ENCODE peak calls at places on chromosomes 2 and 18, in four cellular contexts. One of them, this sample, is unnamed. For H3K27me3 and H3K36me3, the result is how much of the 10 kb centered on the place peaks cover.

GRCh38 chr2:12213222-12213621 is 466.8 kb downstream of the LPIN1 start:
- DNase-seq in prostate gland: no peak
- DNase-seq in fibroblast of lung: no peak
- DNase-seq in left ventricle myocardium inferior: no peak
- DNase-seq in this sample: no peak

GRCh38 chr2:59630789-59631188 is 922.7 kb downstream of the BCL11A start:
- DNase-seq in prostate gland: no peak
- DNase-seq in fibroblast of lung: no peak
- DNase-seq in left ventricle myocardium inferior: no peak
- DNase-seq in this sample: no peak

GRCh38 chr2:215579809-215580208 is 143.9 kb upstream of the FN1 start:
- DNase-seq in prostate gland: no peak
- DNase-seq in fibroblast of lung: peak
- DNase-seq in left ventricle myocardium inferior: no peak
- DNase-seq in this sample: no peak

GRCh38 chr2:2735041-2735440 is 404.0 kb upstream of the MYT1L start:
- DNase-seq in prostate gland: no peak
- DNase-seq in fibroblast of lung: no peak
- DNase-seq in left ventricle myocardium inferior: no peak
- DNase-seq in this sample: no peak

GRCh38 chr2:213766465-213766891 is 482.2 kb downstream of the SPAG16 start:
- DNase-seq in prostate gland: no peak
- DNase-seq in fibroblast of lung: no peak
- DNase-seq in left ventricle myocardium inferior: no peak
- DNase-seq in this sample: no peak

GRCh38 chr2:27016801-27017325 is 15.9 kb upstream of the TMEM214 start:
- DNase-seq in prostate gland: peak
- DNase-seq in fibroblast of lung: peak
- DNase-seq in left ventricle myocardium inferior: peak
- DNase-seq in this sample: no peak

GRCh38 chr18:48544661-48545415 is 6.0 kb downstream of the CTIF start:
- DNase-seq in prostate gland: no peak
- DNase-seq in fibroblast of lung: no peak
- DNase-seq in left ventricle myocardium inferior: no peak
- DNase-seq in this sample: no peak

GRCh38 chr2:68690851-68691250 is 43.8 kb upstream of the ARHGAP25 start:
- DNase-seq in prostate gland: no peak
- DNase-seq in fibroblast of lung: no peak
- DNase-seq in left ventricle myocardium inferior: no peak
- DNase-seq in this sample: peak

GRCh38 chr2:23533014-23533730 is 148.2 kb downstream of the KLHL29 start:
- DNase-seq in prostate gland: peak
- DNase-seq in fibroblast of lung: no peak
- DNase-seq in left ventricle myocardium inferior: no peak
- DNase-seq in this sample: no peak

GRCh38 chr18:39799010-39799409 is 2156.0 kb upstream of the PIK3C3 start:
- DNase-seq in prostate gland: no peak
- DNase-seq in fibroblast of lung: peak
- DNase-seq in left ventricle myocardium inferior: no peak
- DNase-seq in this sample: no peak

GRCh38 chr2:1517786-1518500 is 104.7 kb downstream of the TPO start:
- DNase-seq in prostate gland: no peak
- DNase-seq in fibroblast of lung: no peak
- DNase-seq in left ventricle myocardium inferior: no peak
- DNase-seq in this sample: no peak

GRCh38 chr2:170324640-170325046 is 146.7 kb downstream of the MYO3B start:
- DNase-seq in prostate gland: peak
- DNase-seq in fibroblast of lung: peak
- DNase-seq in left ventricle myocardium inferior: no peak
- DNase-seq in this sample: no peak

GRCh38 chr18:61735564-61736102 is 157.2 kb downstream of the RNF152 start:
- DNase-seq in prostate gland: no peak
- DNase-seq in fibroblast of lung: no peak
- DNase-seq in left ventricle myocardium inferior: no peak
- DNase-seq in this sample: no peak

GRCh38 chr18:44518091-44518490 is 162.6 kb upstream of the SETBP1 start:
- DNase-seq in prostate gland: no peak
- DNase-seq in fibroblast of lung: peak
- DNase-seq in left ventricle myocardium inferior: no peak
- DNase-seq in this sample: no peak

GRCh38 chr2:144194331-144195071 is 325.4 kb downstream of the ZEB2 start:
- DNase-seq in prostate gland: no peak
- DNase-seq in fibroblast of lung: no peak
- DNase-seq in left ventricle myocardium inferior: no peak
- DNase-seq in this sample: no peak

GRCh38 chr2:159677654-159678053 is 34.7 kb upstream of the MARCHF7 start:
- DNase-seq in prostate gland: no peak
- DNase-seq in fibroblast of lung: peak
- DNase-seq in left ventricle myocardium inferior: no peak
- DNase-seq in this sample: no peak

GRCh38 chr2:161097157-161097556 is 63.1 kb upstream of the TANK start:
- DNase-seq in prostate gland: no peak
- DNase-seq in fibroblast of lung: no peak
- DNase-seq in left ventricle myocardium inferior: no peak
- DNase-seq in this sample: no peak

GRCh38 chr2:203379156-203379555 is 51.0 kb downstream of the ABI2 start:
- DNase-seq in prostate gland: no peak
- DNase-seq in fibroblast of lung: no peak
- DNase-seq in left ventricle myocardium inferior: no peak
- DNase-seq in this sample: no peak

GRCh38 chr2:177187631-177188312 is 24.8 kb upstream of the HNRNPA3 start:
- DNase-seq in prostate gland: no peak
- DNase-seq in fibroblast of lung: peak
- DNase-seq in left ventricle myocardium inferior: no peak
- DNase-seq in this sample: no peak

GRCh38 chr2:156486175-156486574 is 50.0 kb downstream of the GPD2 start:
- DNase-seq in prostate gland: no peak
- DNase-seq in fibroblast of lung: peak
- DNase-seq in left ventricle myocardium inferior: no peak
- DNase-seq in this sample: no peak

GRCh38 chr18:36481935-36482334 is 184.4 kb downstream of the FHOD3 start:
- DNase-seq in prostate gland: no peak
- DNase-seq in fibroblast of lung: no peak
- DNase-seq in left ventricle myocardium inferior: no peak
- DNase-seq in this sample: no peak

GRCh38 chr18:79695269-79695668 is 15.7 kb downstream of the CTDP1 start:
- DNase-seq in prostate gland: no peak
- DNase-seq in fibroblast of lung: peak
- DNase-seq in left ventricle myocardium inferior: no peak
- DNase-seq in this sample: no peak

GRCh38 chr2:64210816-64211215 is 66.6 kb upstream of the PELI1 start:
- DNase-seq in prostate gland: peak
- DNase-seq in fibroblast of lung: no peak
- DNase-seq in left ventricle myocardium inferior: no peak
- DNase-seq in this sample: no peak

GRCh38 chr2:211944572-211944971 is 594.0 kb downstream of the ERBB4 start:
- DNase-seq in prostate gland: no peak
- DNase-seq in fibroblast of lung: no peak
- DNase-seq in left ventricle myocardium inferior: no peak
- DNase-seq in this sample: no peak
- TF ChIP-seq CTCF in prostate gland: no peak
- TF ChIP-seq CTCF in fibroblast of lung: no peak
- TF ChIP-seq CTCF in left ventricle myocardium inferior: no peak
- TF ChIP-seq CTCF in this sample: no peak

GRCh38 chr2:165766326-165766927 is 27.6 kb downstream of the GALNT3 start:
- DNase-seq in prostate gland: no peak
- DNase-seq in fibroblast of lung: no peak
- DNase-seq in left ventricle myocardium inferior: no peak
- DNase-seq in this sample: no peak

GRCh38 chr2:165758276-165758675 is 35.8 kb downstream of the GALNT3 start:
- DNase-seq in prostate gland: no peak
- DNase-seq in fibroblast of lung: no peak
- DNase-seq in left ventricle myocardium inferior: no peak
- DNase-seq in this sample: no peak

GRCh38 chr2:165762723-165763122 is 31.3 kb downstream of the GALNT3 start:
- DNase-seq in prostate gland: no peak
- DNase-seq in fibroblast of lung: no peak
- DNase-seq in left ventricle myocardium inferior: no peak
- DNase-seq in this sample: no peak
- H3K27me3 ChIP-seq in prostate gland: under half
- H3K27me3 ChIP-seq in fibroblast of lung: under half
- H3K27me3 ChIP-seq in left ventricle myocardium inferior: under half
- H3K27me3 ChIP-seq in this sample: under half

GRCh38 chr2:101881131-101881530 is 110.6 kb upstream of the IL1R2 start:
- DNase-seq in prostate gland: no peak
- DNase-seq in fibroblast of lung: no peak
- DNase-seq in left ventricle myocardium inferior: no peak
- DNase-seq in this sample: no peak
- H3K36me3 ChIP-seq in prostate gland: under half
- H3K36me3 ChIP-seq in fibroblast of lung: under half
- H3K36me3 ChIP-seq in left ventricle myocardium inferior: half or more
- H3K36me3 ChIP-seq in this sample: half or more

DNA sequence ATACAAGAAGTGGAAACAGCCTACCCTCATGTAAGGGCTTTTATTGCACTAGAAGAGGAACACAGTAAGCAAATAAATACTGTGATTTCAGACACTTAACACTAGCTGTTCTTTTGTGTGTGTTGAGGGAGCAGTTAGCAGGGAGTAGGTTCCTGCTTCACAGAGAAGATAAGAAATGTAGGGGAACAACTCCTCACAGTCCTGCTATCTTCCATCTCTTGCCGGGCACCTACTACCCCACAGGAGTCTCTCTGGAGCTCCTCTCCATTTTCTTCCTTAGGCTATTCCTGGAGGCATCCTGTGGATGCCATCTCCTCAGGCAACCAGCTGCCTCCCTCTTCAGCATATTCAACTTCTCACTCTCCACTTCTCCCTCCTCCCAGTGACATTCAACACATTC is 145.0 kb downstream of the SRBD1 start:
- DNase-seq in prostate gland: no peak
- DNase-seq in fibroblast of lung: no peak
- DNase-seq in left ventricle myocardium inferior: no peak
- DNase-seq in this sample: no peak
- TF ChIP-seq CTCF in prostate gland: no peak
- TF ChIP-seq CTCF in fibroblast of lung: no peak
- TF ChIP-seq CTCF in left ventricle myocardium inferior: no peak
- TF ChIP-seq CTCF in this sample: no peak

GRCh38 chr18:37483221-37483971 is 82.2 kb downstream of the CELF4 start:
- DNase-seq in prostate gland: no peak
- DNase-seq in fibroblast of lung: peak
- DNase-seq in left ventricle myocardium inferior: no peak
- DNase-seq in this sample: no peak

GRCh38 chr18:37484893-37485834 is 80.4 kb downstream of the CELF4 start:
- DNase-seq in prostate gland: no peak
- DNase-seq in fibroblast of lung: peak
- DNase-seq in left ventricle myocardium inferior: no peak
- DNase-seq in this sample: no peak

GRCh38 chr18:37482433-37482832 is 83.2 kb downstream of the CELF4 start:
- DNase-seq in prostate gland: no peak
- DNase-seq in fibroblast of lung: no peak
- DNase-seq in left ventricle myocardium inferior: no peak
- DNase-seq in this sample: no peak

GRCh38 chr18:37486848-37487247 is 78.8 kb downstream of the CELF4 start:
- DNase-seq in prostate gland: no peak
- DNase-seq in fibroblast of lung: no peak
- DNase-seq in left ventricle myocardium inferior: no peak
- DNase-seq in this sample: no peak

DNA sequence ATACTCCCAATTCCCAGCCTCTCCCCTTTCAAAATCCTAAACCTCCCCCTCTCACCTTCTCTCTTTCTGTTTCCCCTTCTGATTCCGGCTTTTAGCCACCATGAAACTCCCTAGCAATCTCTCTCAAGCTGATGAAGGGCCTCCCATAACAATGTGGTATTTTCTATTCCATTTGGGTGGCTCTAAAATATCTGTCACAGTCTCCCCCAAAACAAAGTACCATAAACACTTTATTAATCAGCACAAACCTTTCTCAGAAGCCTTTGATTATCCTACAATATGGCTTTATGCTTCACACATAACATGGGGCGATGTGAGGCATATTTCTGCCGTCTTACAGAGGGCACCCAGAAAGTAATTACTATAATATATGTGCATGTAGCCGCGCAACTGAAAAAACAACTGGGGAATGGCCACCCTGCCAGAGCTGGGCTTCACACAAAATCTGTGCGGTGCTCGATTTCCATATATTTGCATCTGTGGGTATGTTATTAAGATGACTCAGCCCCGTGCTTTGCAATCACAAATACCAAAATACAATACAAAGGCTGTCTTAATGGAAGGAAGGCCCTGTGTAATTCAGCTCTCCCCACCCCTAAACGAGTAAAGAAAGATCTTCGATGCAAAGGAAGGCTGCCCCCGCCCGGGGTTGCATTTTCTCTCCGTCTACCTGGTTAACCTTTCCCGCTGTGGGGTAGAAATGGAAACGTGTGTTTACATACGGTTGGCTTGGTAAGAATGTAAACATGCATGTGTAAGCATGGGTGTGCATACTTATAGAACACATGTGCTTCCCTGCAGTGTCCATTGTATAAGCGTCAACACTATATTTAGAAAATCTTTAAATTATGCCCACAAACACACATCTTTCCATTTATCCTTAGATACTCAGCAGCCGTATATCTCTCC is 81.4 kb downstream of the CELF4 start:
- DNase-seq in prostate gland: no peak
- DNase-seq in fibroblast of lung: no peak
- DNase-seq in left ventricle myocardium inferior: no peak
- DNase-seq in this sample: no peak
- H3K27me3 ChIP-seq in prostate gland: under half
- H3K27me3 ChIP-seq in fibroblast of lung: under half
- H3K27me3 ChIP-seq in left ventricle myocardium inferior: half or more
- H3K27me3 ChIP-seq in this sample: half or more

GRCh38 chr2:165892541-165892940 is 61.0 kb downstream of the TTC21B start:
- DNase-seq in prostate gland: no peak
- DNase-seq in fibroblast of lung: no peak
- DNase-seq in left ventricle myocardium inferior: no peak
- DNase-seq in this sample: no peak

GRCh38 chr2:165891345-165891744 is 62.2 kb downstream of the TTC21B start:
- DNase-seq in prostate gland: no peak
- DNase-seq in fibroblast of lung: no peak
- DNase-seq in left ventricle myocardium inferior: no peak
- DNase-seq in this sample: no peak

GRCh38 chr2:165895974-165896373 is 57.6 kb downstream of the TTC21B start:
- DNase-seq in prostate gland: no peak
- DNase-seq in fibroblast of lung: no peak
- DNase-seq in left ventricle myocardium inferior: no peak
- DNase-seq in this sample: no peak

GRCh38 chr2:165891943-165892342 is 61.6 kb downstream of the TTC21B start:
- DNase-seq in prostate gland: no peak
- DNase-seq in fibroblast of lung: peak
- DNase-seq in left ventricle myocardium inferior: no peak
- DNase-seq in this sample: no peak

DNA sequence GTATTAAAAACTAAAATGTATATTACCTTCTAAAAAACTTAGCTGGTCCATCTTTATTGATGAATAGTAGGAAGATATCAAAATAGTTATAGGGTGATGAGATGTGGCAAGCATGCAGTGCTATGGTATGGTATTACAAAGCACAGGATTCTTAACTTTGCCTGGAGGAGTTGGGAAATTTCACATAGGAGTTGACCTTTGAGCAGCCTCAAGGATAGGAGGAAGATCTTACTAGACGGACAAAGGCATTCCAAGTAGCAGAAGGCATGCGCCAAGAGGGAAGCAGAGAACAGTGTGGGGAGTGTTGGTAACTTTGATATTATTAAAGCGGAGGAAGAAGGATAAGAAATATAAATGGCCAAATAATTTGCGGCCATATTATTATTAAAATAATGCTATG is 60.0 kb downstream of the TTC21B start:
- DNase-seq in prostate gland: no peak
- DNase-seq in fibroblast of lung: no peak
- DNase-seq in left ventricle myocardium inferior: no peak
- DNase-seq in this sample: no peak
- H3K36me3 ChIP-seq in prostate gland: under half
- H3K36me3 ChIP-seq in fibroblast of lung: under half
- H3K36me3 ChIP-seq in left ventricle myocardium inferior: half or more
- H3K36me3 ChIP-seq in this sample: under half